ENCODE peak calls at places on chromosomes 1 and 21, in four cellular contexts. B is fibroblast of lung; F is neural crest cell; V is stimulated activated CD8-positive, alpha-beta memory T cell treated with anti-CD3 and anti-CD28 coated beads, Interleukin-4, amount 100 ng/mL, for 24 hours. P is an unnamed sample.

GRCh38 chr1:50181027-50181663 is 72.4 kb downstream of the ELAVL4 start:
- DNase-seq in F (no peak), V (no peak), B (no peak), P (no peak)

GRCh38 chr1:53728702-53729535 is 10.0 kb downstream of the GLIS1 start:
- DNase-seq in F (no peak), B (no peak), V (no peak), P (no peak)

GRCh38 chr1:109691762-109692161 is 4.1 kb downstream of the GSTM1 start:
- DNase-seq in F (no peak), B (no peak), V (no peak), P (no peak)

GRCh38 chr1:110672001-110672752 is 2.6 kb downstream of the KCNA3 start:
- DNase-seq in V (peak), B (peak), F (peak), P (peak)

GRCh38 chr1:150186789-150187559 is 37.3 kb downstream of the PLEKHO1 start:
- DNase-seq in F (peak), V (no peak), B (peak), P (no peak)

GRCh38 chr1:113905435-113905861 is 322 bp downstream of the DCLRE1B start:
- DNase-seq in F (no peak), V (peak), B (no peak), P (no peak)

GRCh38 chr1:156148236-156148635 is 5.1 kb upstream of the SEMA4A start:
- DNase-seq in V (no peak), F (no peak), B (no peak), P (no peak)

GRCh38 chr1:27496604-27497155 is 6.7 kb upstream of the WASF2 start:
- DNase-seq in B (no peak), F (no peak), V (no peak), P (no peak)

GRCh38 chr1:1973716-1974642 is 29.6 kb downstream of the CFAP74 start:
- DNase-seq in B (no peak), F (no peak), V (no peak), P (no peak)

GRCh38 chr21:33369586-33369985 is 33.6 kb upstream of the IFNGR2 start:
- DNase-seq in F (no peak), B (no peak), V (no peak), P (no peak)

GRCh38 chr1:193519922-193520321 is 333.5 kb upstream of the B3GALT2 start:
- DNase-seq in F (no peak), B (no peak), V (no peak), P (no peak)

GRCh38 chr1:61993331-61993961 is 201.2 kb upstream of the L1TD1 start:
- DNase-seq in B (no peak), V (no peak), F (no peak), P (no peak)

GRCh38 chr1:109041614-109042473 is at the start of gene WDR47:
- DNase-seq in V (peak), F (peak), B (peak), P (peak)

GRCh38 chr1:59071289-59071688 is 225.6 kb upstream of the FGGY start:
- DNase-seq in V (no peak), F (no peak), B (no peak), P (peak)

GRCh38 chr1:21569820-21570527 is 60.8 kb downstream of the ALPL start:
- DNase-seq in F (no peak), V (no peak), B (no peak), P (no peak)

GRCh38 chr1:50603274-50604271 is 180.3 kb upstream of the DMRTA2 start:
- DNase-seq in F (no peak), B (peak), V (no peak), P (no peak)

GRCh38 chr21:23281917-23282316 is 2283.7 kb downstream of the NCAM2 start:
- DNase-seq in B (no peak), F (no peak), V (no peak), P (no peak)

GRCh38 chr1:48675251-48675650 is 101.4 kb downstream of the BEND5 start:
- DNase-seq in F (no peak), B (no peak), V (no peak), P (no peak)

GRCh38 chr21:38631171-38631570 is 132.9 kb upstream of the ERG start:
- DNase-seq in B (no peak), F (no peak), V (no peak), P (no peak)

GRCh38 chr1:28394136-28394535 is 24.6 kb downstream of the PHACTR4 start:
- DNase-seq in B (no peak), F (no peak), V (no peak), P (no peak)

GRCh38 chr1:76379506-76379905 is 305.0 kb downstream of the ST6GALNAC3 start:
- DNase-seq in B (no peak), F (no peak), V (no peak), P (no peak)

GRCh38 chr1:172897738-172898137 is 153.0 kb downstream of the TNFSF18 start:
- DNase-seq in B (peak), F (no peak), V (no peak), P (no peak)

GRCh38 chr1:159172599-159173291 is 1.3 kb downstream of the CADM3 start:
- DNase-seq in V (no peak), F (no peak), B (no peak), P (no peak)

GRCh38 chr1:17667641-17668040 is 87.5 kb upstream of the ACTL8 start:
- DNase-seq in B (no peak), F (no peak), V (no peak), P (no peak)

GRCh38 chr1:56703747-56704146 is 58.6 kb downstream of the PRKAA2 start:
- DNase-seq in B (no peak), V (no peak), F (no peak), P (no peak)

GRCh38 chr1:10399487-10399917 is 638 bp downstream of the PGD start:
- DNase-seq in F (peak), B (peak), V (no peak), P (no peak)

GRCh38 chr1:54111624-54112023 is 41.2 kb downstream of the CDCP2 start:
- DNase-seq in B (no peak), V (no peak), F (no peak), P (no peak)

GRCh38 chr21:46246345-46246744 is 17.8 kb upstream of the LSS start:
- DNase-seq in V (no peak), F (no peak), B (no peak), P (no peak)

GRCh38 chr1:229094476-229095311 is 176.2 kb upstream of the RAB4A start:
- DNase-seq in F (no peak), V (no peak), B (no peak), P (no peak)

GRCh38 chr1:83764209-83764608 is 234.7 kb downstream of the TTLL7 start:
- DNase-seq in F (no peak), V (no peak), B (no peak), P (no peak)